ENCODE peak calls at places on chromosome 1, in six cellular contexts. X, F, Y, U, N and C are unnamed samples.

GRCh38 chr1:156673387-156674121 is 3.7 kb downstream of the NES start:
- DNase-seq in X (peak; percentile 39), F (peak; percentile 97), Y (peak; percentile 63), U (peak; percentile 97), N (peak; percentile 91), C (no peak)

GRCh38 chr1:203046984-203047630 is 20.8 kb downstream of the PPFIA4 start:
- DNase-seq in X (peak; percentile 87), F (no peak), Y (peak; percentile 84), U (no peak), N (no peak), C (peak; percentile 69)

GRCh38 chr1:31954607-31955283 is 16.6 kb upstream of the PTP4A2 start:
- DNase-seq in X (peak; percentile 99), F (no peak), Y (peak; percentile 99), U (peak; percentile 38), N (peak; percentile 54), C (peak; percentile 84)

GRCh38 chr1:56963667-56964066 is 2.1 kb downstream of the C8B start:
- DNase-seq in X (no peak), F (no peak), Y (no peak), U (no peak), N (no peak), C (no peak)

GRCh38 chr1:64209221-64209620 is 5.8 kb downstream of the UBE2U start:
- DNase-seq in X (no peak), F (no peak), Y (no peak), U (no peak), N (no peak), C (peak; percentile 72)

GRCh38 chr1:15261155-15262002 is 14.4 kb downstream of the FHAD1 start:
- DNase-seq in X (no peak), F (no peak), Y (peak; percentile 59), U (no peak), N (peak; percentile 46), C (peak; percentile 35)

GRCh38 chr1:154609398-154610380 is 1.7 kb upstream of the ADAR start:
- DNase-seq in X (peak; percentile 36), F (no peak), Y (peak; percentile 41), U (peak; percentile 90), N (peak; percentile 66), C (peak; percentile 42)

GRCh38 chr1:111880866-111881837 is 108.3 kb downstream of the KCND3 start:
- DNase-seq in X (no peak), F (no peak), Y (no peak), U (no peak), N (no peak), C (no peak)

GRCh38 chr1:30966690-30967369 is 58.3 kb upstream of the SDC3 start:
- DNase-seq in X (peak; percentile 70), F (no peak), Y (peak; percentile 82), U (no peak), N (no peak), C (peak; percentile 49)

GRCh38 chr1:29853716-29854330 is 617.5 kb downstream of the PTPRU start:
- DNase-seq in X (no peak), F (no peak), Y (no peak), U (peak; percentile 24), N (no peak), C (no peak)

GRCh38 chr1:119674110-119674509 is 26.0 kb upstream of the ZNF697 start:
- DNase-seq in X (peak; percentile 57), F (no peak), Y (peak; percentile 44), U (no peak), N (no peak), C (peak; percentile 68)

GRCh38 chr1:11138952-11139351 is 39.3 kb upstream of the EXOSC10 start:
- DNase-seq in X (peak; percentile 80), F (no peak), Y (no peak), U (no peak), N (no peak), C (no peak)

GRCh38 chr1:100485855-100486258 is 52.1 kb upstream of the GPR88 start:
- DNase-seq in X (no peak), F (no peak), Y (no peak), U (no peak), N (no peak), C (no peak)

GRCh38 chr1:242467556-242468145 is 56.8 kb downstream of the PLD5 start:
- DNase-seq in X (peak; percentile 8), F (peak; percentile 54), Y (peak; percentile 9), U (peak; percentile 52), N (peak; percentile 66), C (peak; percentile 53)

GRCh38 chr1:231039161-231040018 is 664 bp downstream of the FAM89A start:
- DNase-seq in X (peak; percentile 37), F (peak; percentile 45), Y (peak; percentile 79), U (peak; percentile 43), N (peak; percentile 61), C (no peak)

GRCh38 chr1:157045251-157046218 is at the start of gene ARHGEF11:
- DNase-seq in X (peak; percentile 87), F (peak; percentile 92), Y (peak; percentile 92), U (peak; percentile 90), N (peak; percentile 90), C (peak; percentile 93)

GRCh38 chr1:869499-870244 is 54.1 kb upstream of the SAMD11 start:
- DNase-seq in X (peak; percentile 7), F (peak; percentile 35), Y (peak; percentile 41), U (peak; percentile 79), N (peak; percentile 90), C (peak; percentile 59)

GRCh38 chr1:17755120-17755519 is at the start of gene ACTL8:
- DNase-seq in X (no peak), F (no peak), Y (no peak), U (no peak), N (no peak), C (no peak)

GRCh38 chr1:64861611-64862010 is 104.7 kb downstream of the JAK1 start:
- DNase-seq in X (peak; percentile 17), F (peak; percentile 26), Y (peak; percentile 50), U (peak; percentile 83), N (peak; percentile 62), C (peak; percentile 81)

GRCh38 chr1:59477286-59477685 is 180.4 kb downstream of the FGGY start:
- DNase-seq in X (peak; percentile 49), F (no peak), Y (no peak), U (no peak), N (no peak), C (no peak)

GRCh38 chr1:6783956-6784559 is 1.2 kb upstream of the CAMTA1 start:
- DNase-seq in X (no peak), F (no peak), Y (no peak), U (no peak), N (no peak), C (peak; percentile 60)

GRCh38 chr1:174165471-174166137 is 6.3 kb downstream of the RABGAP1L start:
- DNase-seq in X (no peak), F (no peak), Y (no peak), U (no peak), N (no peak), C (peak; percentile 54)

GRCh38 chr1:47797555-47797954 is 199.6 kb downstream of the TRABD2B start:
- DNase-seq in X (no peak), F (no peak), Y (no peak), U (no peak), N (no peak), C (no peak)

GRCh38 chr1:171661076-171661650 is 8.7 kb upstream of the MYOC start:
- DNase-seq in X (no peak), F (no peak), Y (no peak), U (no peak), N (no peak), C (no peak)

GRCh38 chr1:210446479-210446878 is 117.8 kb downstream of the HHAT start:
- DNase-seq in X (peak; percentile 30), F (peak; percentile 33), Y (peak; percentile 33), U (peak; percentile 43), N (no peak), C (peak; percentile 23)

GRCh38 chr1:204128464-204128963 is 23.3 kb downstream of the ETNK2 start:
- DNase-seq in X (no peak), F (no peak), Y (no peak), U (no peak), N (peak; percentile 70), C (no peak)

GRCh38 chr1:207903767-207904166 is 7.2 kb downstream of the CD34 start:
- DNase-seq in X (no peak), F (no peak), Y (no peak), U (no peak), N (no peak), C (no peak)

GRCh38 chr1:46484783-46485490 is 4.7 kb upstream of the DMBX1 start:
- DNase-seq in X (no peak), F (no peak), Y (no peak), U (no peak), N (no peak), C (no peak)

GRCh38 chr1:93346472-93346991 is 825 bp downstream of the DR1 start:
- DNase-seq in X (peak; percentile 21), F (peak; percentile 18), Y (peak; percentile 61), U (no peak), N (no peak), C (peak; percentile 53)

GRCh38 chr1:99365121-99365520 is 100.8 kb downstream of the PLPPR4 start:
- DNase-seq in X (no peak), F (no peak), Y (no peak), U (no peak), N (no peak), C (no peak)

GRCh38 chr1:33005117-33005811 is 31.4 kb downstream of the AK2 start:
- DNase-seq in X (no peak), F (no peak), Y (peak; percentile 28), U (no peak), N (no peak), C (no peak)

GRCh38 chr1:10510520-10511493 is 36.1 kb downstream of the PEX14 start:
- DNase-seq in X (peak; percentile 94), F (no peak), Y (peak; percentile 85), U (no peak), N (no peak), C (peak; percentile 25)

GRCh38 chr1:116923421-116923820 is 13.7 kb downstream of the PTGFRN start:
- DNase-seq in X (no peak), F (no peak), Y (no peak), U (no peak), N (no peak), C (no peak)

GRCh38 chr1:229425564-229426159 is 8.2 kb downstream of the ACTA1 start:
- DNase-seq in X (no peak), F (no peak), Y (no peak), U (no peak), N (no peak), C (no peak)
- H4K91ac ChIP-seq in X (no peak overlapping the region), F (no peak overlapping the region), Y (no peak overlapping the region), U (no peak overlapping the region), N (no peak overlapping the region), C (no peak overlapping the region)

GRCh38 chr1:44631647-44632510 is 42.4 kb downstream of the TMEM53 start:
- DNase-seq in X (peak; percentile 81), F (peak; percentile 80), Y (peak; percentile 91), U (peak; percentile 87), N (peak; percentile 91), C (peak; percentile 90)
- H4K91ac ChIP-seq in X (peak overlapping the region; percentile 87), F (peak overlapping the region; percentile 94), Y (peak overlapping the region; percentile 85), U (peak overlapping the region; percentile 95), N (peak overlapping the region; percentile 75), C (peak overlapping the region; percentile 84)

DNA sequence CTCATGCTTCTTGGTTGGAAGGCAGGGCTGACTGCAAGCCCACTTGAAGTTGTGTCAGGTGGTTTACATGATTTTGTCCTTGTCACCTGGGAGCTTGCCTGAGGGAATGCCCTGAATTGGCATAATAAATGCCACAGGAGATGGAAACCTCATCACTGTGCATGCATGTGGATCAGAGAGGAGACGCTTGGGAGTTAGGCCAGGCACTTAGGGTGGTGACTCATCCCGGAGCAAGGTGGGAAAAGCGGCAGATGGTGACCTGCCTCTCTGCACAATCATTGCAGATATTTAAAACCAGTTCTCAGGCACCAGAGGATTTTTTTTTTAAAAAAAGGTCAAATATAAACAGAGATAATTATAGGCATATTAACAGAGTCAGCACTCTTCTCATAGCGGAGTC is 202.2 kb upstream of the KIAA0040 start:
- DNase-seq in X (no peak), F (no peak), Y (no peak), U (no peak), N (no peak), C (peak; percentile 14)
- H4K91ac ChIP-seq in X (no peak overlapping the region), F (no peak overlapping the region), Y (no peak overlapping the region), U (no peak overlapping the region), N (no peak overlapping the region), C (no peak overlapping the region)

GRCh38 chr1:20377516-20378270 is 87.0 kb downstream of the VWA5B1 start:
- DNase-seq in X (no peak), F (no peak), Y (no peak), U (no peak), N (no peak), C (no peak)
- H4K91ac ChIP-seq in X (no peak overlapping the region), F (no peak overlapping the region), Y (no peak overlapping the region), U (no peak overlapping the region), N (no peak overlapping the region), C (no peak overlapping the region)